ENCODE peak calls at places on chromosomes 2 and 18, in five cellular contexts. N is fibroblast of the aortic adventitia, R is endothelial cell, Z is RWPE1, S is SK-N-SH. X is an unnamed sample.

GRCh38 chr2:79389475-79389874 is 123.4 kb upstream of the CTNNA2 start:
- DNase-seq in N (no peak), R (no peak), Z (no peak), S (no peak), X (no peak)

GRCh38 chr2:99488587-99488998 is 1.2 kb downstream of the REV1 start:
- DNase-seq in N (peak), R (peak), Z (peak), S (peak), X (peak)

GRCh38 chr2:19893520-19894134 is 8.2 kb downstream of the TTC32 start:
- DNase-seq in N (no peak), R (no peak), Z (no peak), S (no peak), X (peak)

GRCh38 chr2:147632193-147632592 is 212.6 kb upstream of the ACVR2A start:
- DNase-seq in N (no peak), R (no peak), Z (no peak), S (no peak), X (no peak)

GRCh38 chr2:24104906-24105305 is 18.2 kb downstream of the PFN4 start:
- DNase-seq in N (no peak), R (no peak), Z (no peak), S (no peak), X (no peak)

GRCh38 chr18:37362158-37362890 is 203.3 kb downstream of the CELF4 start:
- DNase-seq in N (no peak), R (no peak), Z (no peak), S (no peak), X (no peak)

GRCh38 chr2:62343636-62344349 is 147.9 kb downstream of the B3GNT2 start:
- DNase-seq in N (no peak), R (no peak), Z (no peak), S (no peak), X (no peak)

GRCh38 chr2:210888035-210888434 is 331.6 kb downstream of the CPS1 start:
- DNase-seq in N (no peak), R (no peak), Z (no peak), S (no peak), X (no peak)

GRCh38 chr18:41899535-41899934 is 55.5 kb upstream of the PIK3C3 start:
- DNase-seq in N (no peak), R (no peak), Z (peak), S (no peak), X (no peak)
- TF ChIP-seq CTCF in N (no peak), R (no peak), Z (no peak), S (peak), X (peak)

GRCh38 chr2:12330916-12331315 is 385.8 kb upstream of the TRIB2 start:
- DNase-seq in N (peak), R (no peak), Z (peak), S (no peak), X (peak)

GRCh38 chr2:12321886-12322285 is 394.9 kb upstream of the TRIB2 start:
- DNase-seq in N (peak), R (no peak), Z (no peak), S (no peak), X (no peak)

GRCh38 chr2:12325806-12326205 is 390.9 kb upstream of the TRIB2 start:
- DNase-seq in N (peak), R (no peak), Z (peak), S (no peak), X (peak)

GRCh38 chr2:12331698-12332097 is 385.0 kb upstream of the TRIB2 start:
- DNase-seq in N (no peak), R (no peak), Z (no peak), S (no peak), X (no peak)

DNA sequence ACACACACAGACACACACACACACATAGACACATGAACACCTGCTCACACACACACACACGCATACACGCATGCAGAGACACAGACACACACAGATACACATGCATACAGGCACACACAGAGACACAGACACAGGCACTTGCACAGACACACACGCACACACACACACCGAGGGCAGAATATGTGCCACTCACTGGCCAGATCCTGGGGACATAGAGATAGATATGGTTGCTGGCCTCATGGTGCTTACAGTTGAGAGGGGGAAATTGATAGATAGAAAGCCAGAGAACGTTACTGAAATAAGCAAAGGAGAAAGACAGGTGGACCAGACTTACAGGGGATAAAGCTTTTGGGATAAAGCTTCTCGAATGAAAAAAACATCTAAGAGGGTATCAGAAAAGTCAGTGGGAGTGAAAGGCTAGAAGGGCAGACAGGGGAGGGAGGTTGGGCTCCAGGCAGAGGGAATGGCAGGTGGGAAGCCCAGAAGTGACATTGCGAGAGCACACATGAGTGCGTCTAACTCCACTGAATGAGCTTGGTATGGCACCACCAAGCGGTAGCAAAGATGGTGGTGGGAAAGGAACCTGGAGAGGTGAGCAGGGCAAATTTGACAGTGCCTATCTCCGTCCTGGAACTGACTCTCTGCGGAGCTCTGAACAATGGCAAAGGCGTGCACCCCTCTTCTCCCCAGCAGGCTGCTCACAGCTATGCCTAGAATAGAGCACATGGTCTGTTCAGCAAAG is 390.1 kb upstream of the TRIB2 start:
- DNase-seq in N (no peak), R (no peak), Z (no peak), S (no peak), X (no peak)
- TF ChIP-seq CTCF in N (no peak), R (no peak), Z (no peak), S (no peak), X (no peak)

GRCh38 chr2:53018830-53019425 is 748.7 kb upstream of the CHAC2 start:
- DNase-seq in N (peak), R (no peak), Z (peak), S (peak), X (no peak)
- TF ChIP-seq CTCF in N (no peak), R (no peak), Z (no peak), S (peak), X (peak)

GRCh38 chr18:75200644-75201272 is 8.2 kb downstream of the PTGR3 start:
- DNase-seq in N (no peak), R (no peak), Z (no peak), S (no peak), X (no peak)
- TF ChIP-seq CTCF in N (no peak), R (no peak), Z (no peak), S (no peak), X (no peak)

GRCh38 chr2:172674968-172675303 is 60.7 kb upstream of the RAPGEF4 start:
- DNase-seq in N (no peak), R (no peak), Z (no peak), S (no peak), X (no peak)
- TF ChIP-seq CTCF in N (no peak), R (no peak), Z (no peak), S (no peak), X (peak)

GRCh38 chr2:230924092-230924469 is 961 bp downstream of the GPR55 start:
- DNase-seq in N (no peak), R (no peak), Z (no peak), S (no peak), X (no peak)

GRCh38 chr2:230925879-230926765 is 1.1 kb upstream of the GPR55 start:
- DNase-seq in N (no peak), R (no peak), Z (no peak), S (no peak), X (no peak)

GRCh38 chr2:230922951-230923717 is 1.9 kb downstream of the GPR55 start:
- DNase-seq in N (no peak), R (no peak), Z (no peak), S (no peak), X (no peak)

GRCh38 chr2:230925443-230925878 is 419 bp upstream of the GPR55 start:
- DNase-seq in N (no peak), R (no peak), Z (no peak), S (no peak), X (no peak)

DNA sequence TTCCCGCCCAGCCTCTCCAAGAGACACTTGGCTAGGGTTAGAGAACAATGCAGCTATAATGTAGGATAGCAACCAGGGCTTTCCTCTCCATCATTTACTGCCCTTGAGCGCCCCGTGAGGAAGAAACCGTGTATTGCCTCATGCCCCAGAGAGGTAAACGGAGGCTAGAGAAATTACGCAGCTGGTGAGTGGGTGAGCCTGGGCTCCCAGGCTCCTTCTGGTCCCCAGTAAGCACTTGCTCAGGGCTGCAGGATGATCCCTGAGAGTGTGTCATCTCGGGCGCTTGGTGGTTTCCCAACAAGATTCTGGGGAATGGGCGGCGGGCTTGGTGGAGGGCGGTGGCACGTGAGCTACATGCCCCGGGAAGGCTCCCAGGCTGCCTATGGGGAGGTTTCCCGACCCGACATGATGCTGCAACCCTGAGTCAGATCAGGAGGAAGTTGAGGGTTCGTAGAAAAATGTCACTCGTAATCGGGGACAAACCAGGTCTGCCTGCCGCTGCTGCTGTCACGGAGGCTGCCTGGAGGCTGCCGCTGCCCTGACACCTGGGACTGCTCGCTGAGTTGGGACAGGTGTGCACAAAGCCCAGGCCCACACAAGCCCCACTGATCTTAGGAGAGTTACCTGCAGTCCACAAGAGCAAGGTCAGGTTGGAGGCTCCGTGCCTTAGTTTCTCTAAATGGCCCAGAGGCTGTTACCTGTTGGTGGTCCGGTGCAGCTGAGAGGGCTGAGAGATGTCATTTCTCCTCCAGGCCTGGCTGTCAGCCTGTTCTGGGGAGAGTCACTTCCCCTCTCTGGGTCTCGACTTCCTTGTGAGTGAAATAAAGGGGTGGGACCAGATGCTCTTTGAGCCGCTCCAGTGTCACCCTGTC is at the start of gene GPR55:
- DNase-seq in N (no peak), R (peak), Z (no peak), S (no peak), X (no peak)
- TF ChIP-seq CTCF in N (no peak), R (peak), Z (no peak), S (peak), X (peak)

GRCh38 chr18:35138773-35139172 is 97.6 kb downstream of the MAPRE2 start:
- DNase-seq in N (no peak), R (no peak), Z (no peak), S (no peak), X (no peak)
- TF ChIP-seq CTCF in N (no peak), R (no peak), Z (no peak), S (no peak), X (no peak)

GRCh38 chr2:222307978-222308479 is 9.2 kb upstream of the PAX3 start:
- DNase-seq in N (no peak), R (no peak), Z (no peak), S (no peak), X (no peak)
- TF ChIP-seq CTCF in N (no peak), R (no peak), Z (no peak), S (no peak), X (no peak)

DNA sequence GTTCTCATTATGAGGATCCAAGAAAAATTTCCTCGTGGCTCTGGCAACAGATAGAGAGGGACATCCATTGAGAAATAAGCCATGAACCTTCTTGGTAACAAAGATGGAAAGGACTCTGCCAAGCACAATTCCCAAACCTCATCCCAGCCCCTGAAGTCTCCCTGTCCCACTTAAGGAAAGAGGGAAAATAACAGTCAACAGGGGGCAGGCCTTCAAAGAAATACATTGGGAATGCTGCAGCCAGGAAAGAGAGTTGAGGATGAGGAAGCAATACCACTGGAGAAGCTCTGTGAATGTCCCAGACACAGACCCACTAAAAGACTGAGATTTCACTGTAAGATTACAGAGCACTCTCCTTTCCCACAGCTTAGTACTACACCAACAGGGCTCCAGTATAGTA is 93.2 kb downstream of the CD226 start:
- DNase-seq in N (no peak), R (no peak), Z (no peak), S (no peak), X (no peak)
- TF ChIP-seq CTCF in N (no peak), R (no peak), Z (no peak), S (no peak), X (no peak)